ENCODE peak calls at places on chromosome 18, in four cellular contexts. H is DND-41, Y is AG09319, B is bronchial epithelial cell. X is an unnamed sample.

GRCh38 chr18:12369211-12369610 is 7.8 kb downstream of the AFG3L2 start:
- DNase-seq in B (no peak), Y (no peak), H (no peak), X (no peak)

GRCh38 chr18:26435415-26436095 is 112.8 kb downstream of the KCTD1 start:
- DNase-seq in H (no peak), Y (no peak), B (no peak), X (no peak)

GRCh38 chr18:72720116-72720515 is 147.7 kb downstream of the NETO1 start:
- DNase-seq in H (no peak), Y (no peak), B (no peak), X (no peak)

GRCh38 chr18:261398-262073 is 6.3 kb downstream of the THOC1 start:
- DNase-seq in B (no peak), H (no peak), Y (no peak), X (no peak)

GRCh38 chr18:7000484-7001096 is 117.0 kb downstream of the LAMA1 start:
- DNase-seq in Y (peak; percentile 4), B (peak; percentile 37), H (no peak), X (no peak)

GRCh38 chr18:45976581-45977373 is 9.6 kb upstream of the EPG5 start:
- DNase-seq in H (no peak), B (no peak), Y (no peak), X (no peak)

GRCh38 chr18:66724664-66725356 is 120.9 kb upstream of the CDH19 start:
- DNase-seq in B (peak; percentile 72), H (no peak), Y (no peak), X (no peak)

GRCh38 chr18:896315-896714 is 8.4 kb upstream of the ADCYAP1 start:
- DNase-seq in Y (no peak), H (no peak), B (no peak), X (no peak)

GRCh38 chr18:69947361-69948106 is at the start of gene CD226:
- DNase-seq in B (no peak), Y (no peak), H (peak; percentile 15), X (peak; percentile 70)

GRCh38 chr18:36179562-36180334 is 7.5 kb upstream of the MOCOS start:
- DNase-seq in B (peak; percentile 34), H (no peak), Y (peak; percentile 81), X (no peak)

DNA sequence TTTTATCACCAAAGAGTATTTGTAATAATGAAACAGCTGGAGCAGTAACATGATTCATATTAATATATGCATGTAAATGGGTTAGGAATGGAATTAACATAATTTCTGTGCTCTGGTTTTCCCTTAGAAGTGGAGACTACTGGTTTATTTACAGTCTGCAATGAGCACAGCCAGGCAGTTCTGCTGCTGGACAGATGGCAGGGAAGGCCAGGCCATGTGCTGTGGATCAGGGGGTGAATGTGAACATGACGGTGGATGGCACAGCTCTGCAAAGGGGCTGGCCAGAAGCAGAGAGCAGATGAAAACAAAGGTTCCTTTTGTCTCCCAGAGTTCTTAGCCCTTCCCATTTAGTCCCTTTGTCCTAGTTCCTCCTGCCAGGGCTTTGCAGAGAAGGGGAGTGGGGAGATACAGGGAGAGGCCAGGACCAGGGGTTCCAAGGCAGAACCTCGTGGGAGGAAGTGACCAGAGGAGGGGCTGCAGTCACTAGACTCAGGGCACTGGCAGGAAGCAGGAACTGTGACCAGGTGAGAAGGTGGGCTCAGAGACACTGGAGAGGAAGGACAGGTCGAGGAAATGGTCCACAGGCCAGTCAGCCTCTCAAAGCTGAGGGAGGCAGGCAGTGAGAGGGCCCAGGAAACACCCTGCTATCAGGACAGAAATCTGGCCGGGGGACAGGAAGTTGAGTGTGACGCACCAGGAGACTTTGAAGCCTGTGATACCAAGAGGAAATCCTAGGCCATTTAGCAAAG is 112.9 kb upstream of the ATP8B1 start:
- DNase-seq in Y (no peak), H (no peak), B (no peak), X (peak; percentile 54)
- TF ChIP-seq CTCF in Y (no peak), H (no peak), B (no peak), X (no peak)

GRCh38 chr18:62457830-62458229 is 65.0 kb upstream of the ZCCHC2 start:
- DNase-seq in Y (no peak), H (no peak), B (no peak), X (no peak)
- TF ChIP-seq CTCF in Y (no peak), H (no peak), B (no peak), X (no peak)

DNA sequence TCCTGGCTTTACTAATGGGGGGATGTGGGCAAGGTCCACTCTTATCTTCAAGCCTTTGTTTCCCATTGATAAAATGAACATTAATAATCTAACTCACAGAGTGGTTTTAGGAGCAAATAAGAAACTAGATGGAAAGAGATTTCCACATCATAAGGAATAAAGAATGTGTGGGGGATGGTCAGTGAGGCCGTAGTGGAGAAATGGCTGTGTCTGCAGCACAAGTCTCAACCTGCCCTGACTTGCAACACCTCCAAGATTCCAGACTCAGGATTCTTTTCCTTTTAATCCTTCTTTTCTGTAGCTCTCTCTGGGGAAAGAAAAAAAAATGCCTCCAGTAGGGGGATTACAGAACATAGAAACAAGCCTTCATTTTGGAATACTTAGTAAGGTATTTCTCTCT is 124.2 kb upstream of the MEX3C start:
- DNase-seq in Y (no peak), H (no peak), B (peak; percentile 96), X (no peak)
- TF ChIP-seq CTCF in Y (no peak), H (no peak), B (peak; percentile 15), X (no peak)

DNA sequence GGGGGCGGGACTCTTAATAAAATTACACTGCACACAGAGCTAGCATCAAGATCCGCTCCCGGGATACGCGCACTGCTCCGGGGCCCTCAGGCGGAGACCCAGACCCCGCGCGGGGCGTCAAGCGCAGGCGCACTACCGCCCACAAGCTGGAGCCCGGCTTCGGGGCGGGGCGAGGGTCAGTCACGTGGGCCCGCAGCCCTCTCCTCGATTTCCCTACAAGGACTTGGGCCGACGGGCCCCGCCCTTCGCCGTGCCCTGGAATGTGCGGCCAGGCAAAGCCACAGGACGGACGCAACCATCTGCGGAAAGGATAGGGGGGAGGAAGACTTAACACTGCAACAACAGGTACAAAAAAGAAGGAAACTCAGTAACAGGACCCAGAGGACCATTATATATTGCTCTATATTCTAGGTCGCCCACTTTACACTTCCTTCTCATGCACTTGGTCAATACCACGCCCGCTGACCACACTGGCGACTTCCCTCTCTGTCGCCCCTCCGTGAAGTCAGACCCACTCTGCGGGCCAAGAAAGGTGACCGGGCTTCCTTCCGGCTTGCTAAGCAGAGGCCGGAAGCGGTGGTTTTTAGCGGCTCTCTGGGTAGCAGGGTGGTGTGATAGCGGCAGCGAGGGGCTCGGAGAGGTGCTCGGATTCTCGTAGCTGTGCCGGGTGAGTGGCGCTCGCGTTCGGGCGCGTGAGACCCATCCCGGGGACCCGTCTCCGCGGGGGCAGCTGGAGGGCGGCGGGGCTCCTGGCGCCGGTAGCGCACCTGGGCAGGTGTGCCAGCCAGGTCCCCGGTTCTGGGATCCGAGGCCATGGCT is at the start of gene MYL12A:
- DNase-seq in Y (peak; percentile 97), H (peak; percentile 99), B (peak; percentile 95), X (peak; percentile 97)
- TF ChIP-seq CTCF in Y (no peak), H (no peak), B (no peak), X (no peak)

GRCh38 chr18:49059028-49059670 is 108.4 kb upstream of the SMAD7 start:
- DNase-seq in H (no peak), Y (no peak), B (no peak), X (no peak)
- TF ChIP-seq CTCF in H (peak; percentile 37), Y (peak; percentile 7), B (no peak), X (no peak)

X was measured in activated CD8-positive, alpha-beta T cell treated with anti-CD3 and anti-CD28 coated beads for 36 hours.